ENCODE peak calls at places on chromosomes 13 and 19, in four cellular contexts. L is fibroblast of lung, C is mammary epithelial cell, R is HCT116. G is an unnamed sample.

GRCh38 chr13:79398915-79399314 is 7.1 kb downstream of the RBM26 start:
- DNase-seq in R (no peak), L (peak), C (peak), G (peak)

GRCh38 chr13:52737451-52737850 is 2.2 kb downstream of the CNMD start:
- DNase-seq in L (no peak), R (no peak), C (no peak), G (no peak)

GRCh38 chr19:53909471-53910169 is 542 bp downstream of the CACNG7 start:
- DNase-seq in R (no peak), L (no peak), C (no peak), G (no peak)

GRCh38 chr19:30387311-30388115 is 15.3 kb downstream of the ZNF536 start:
- DNase-seq in L (no peak), R (no peak), C (no peak), G (no peak)

GRCh38 chr13:97212540-97213146 is 9.5 kb upstream of the MBNL2 start:
- DNase-seq in C (peak), R (no peak), L (peak), G (peak)

GRCh38 chr13:68872338-68872737 is 1235.3 kb upstream of the ATXN8OS start:
- DNase-seq in C (no peak), L (no peak), R (no peak), G (peak)

GRCh38 chr19:46866407-46867132 is 5.8 kb downstream of the ARHGAP35 start:
- DNase-seq in L (no peak), C (no peak), R (no peak), G (peak)

GRCh38 chr19:3433313-3433712 is 47.0 kb downstream of the SMIM24 start:
- DNase-seq in C (no peak), L (no peak), R (no peak), G (no peak)

GRCh38 chr19:51460164-51460992 is 2.1 kb upstream of the SIGLEC8 start:
- DNase-seq in L (no peak), R (no peak), C (no peak), G (peak)

GRCh38 chr13:94333131-94333820 is 146.2 kb downstream of the DCT start:
- DNase-seq in C (no peak), L (peak), R (no peak), G (no peak)

GRCh38 chr19:12790628-12791344 is 500 bp upstream of the JUNB start:
- DNase-seq in C (peak), L (no peak), R (no peak), G (peak)

GRCh38 chr13:29591310-29591709 is 4.2 kb downstream of the SLC7A1 start:
- DNase-seq in R (no peak), C (no peak), L (peak), G (no peak)

GRCh38 chr19:28737526-28737925 is 475.4 kb downstream of the UQCRFS1 start:
- DNase-seq in C (peak), L (no peak), R (no peak), G (no peak)

GRCh38 chr19:58395979-58396627 is 647 bp downstream of the RNF225 start:
- DNase-seq in C (no peak), R (no peak), L (no peak), G (no peak)

GRCh38 chr13:109345433-109345941 is 440.9 kb downstream of the IRS2 start:
- DNase-seq in C (peak), R (no peak), L (peak), G (peak)

GRCh38 chr13:97944396-97945029 is 9.0 kb upstream of the IPO5 start:
- DNase-seq in L (peak), C (no peak), R (no peak), G (peak)

GRCh38 chr19:10855879-10856522 is 7.8 kb downstream of the C19orf38 start:
- DNase-seq in L (no peak), R (no peak), C (no peak), G (peak)

GRCh38 chr19:49847731-49848696 is 2.9 kb upstream of the PTOV1 start:
- DNase-seq in L (peak), C (peak), R (peak), G (peak)

GRCh38 chr19:48403606-48404005 is 10.1 kb downstream of the GRIN2D start:
- DNase-seq in C (peak), L (peak), R (no peak), G (peak)

GRCh38 chr13:96252903-96253302 is 163.0 kb downstream of the HS6ST3 start:
- DNase-seq in L (no peak), C (no peak), R (no peak), G (no peak)

GRCh38 chr13:38417727-38418126 is 68.1 kb downstream of the UFM1 start:
- DNase-seq in L (peak), C (peak), R (no peak), G (peak)

GRCh38 chr13:76829572-76830327 is 56.5 kb downstream of the KCTD12 start:
- DNase-seq in R (no peak), C (no peak), L (no peak), G (no peak)

GRCh38 chr19:33063356-33064116 is 1.2 kb downstream of the RHPN2 start:
- DNase-seq in R (no peak), C (no peak), L (peak), G (peak)

GRCh38 chr13:113730145-113730750 is 28.8 kb upstream of the TMEM255B start:
- DNase-seq in L (no peak), R (no peak), C (no peak), G (no peak)

GRCh38 chr13:112952759-112953541 is 16.1 kb upstream of the MCF2L start:
- DNase-seq in R (no peak), L (no peak), C (no peak), G (no peak)

GRCh38 chr19:18292810-18293641 is 11.6 kb upstream of the JUND start:
- DNase-seq in L (peak), C (no peak), R (peak), G (peak)

GRCh38 chr13:98445340-98446233 is 131.3 kb downstream of the STK24 start:
- DNase-seq in C (peak), L (peak), R (peak), G (peak)

GRCh38 chr19:46487802-46488445 is 7.7 kb downstream of the PNMA8B start:
- DNase-seq in C (peak), L (peak), R (peak), G (peak)

GRCh38 chr13:102440259-102440936 is 38.5 kb upstream of the FGF14 start:
- DNase-seq in R (no peak), C (peak), L (no peak), G (no peak)

GRCh38 chr13:72144625-72145024 is 277.6 kb upstream of the DACH1 start:
- DNase-seq in R (no peak), C (no peak), L (no peak), G (peak)

GRCh38 chr19:48933382-48933932 is at the start of gene DHDH:
- DNase-seq in C (peak), R (peak), L (peak), G (peak)

GRCh38 chr19:14979136-14979497 is 547 bp downstream of the SLC1A6 start:
- DNase-seq in C (no peak), R (no peak), L (no peak), G (no peak)

GRCh38 chr13:93535256-93535655 is 308.6 kb downstream of the GPC6 start:
- DNase-seq in R (no peak), L (peak), C (peak), G (no peak)

GRCh38 chr19:5138606-5139594 is 170.0 kb downstream of the KDM4B start:
- DNase-seq in L (peak), R (no peak), C (peak), G (peak)
- TF ChIP-seq EZH2 in L (no peak), R (no peak), C (no peak), G (no peak)

DNA sequence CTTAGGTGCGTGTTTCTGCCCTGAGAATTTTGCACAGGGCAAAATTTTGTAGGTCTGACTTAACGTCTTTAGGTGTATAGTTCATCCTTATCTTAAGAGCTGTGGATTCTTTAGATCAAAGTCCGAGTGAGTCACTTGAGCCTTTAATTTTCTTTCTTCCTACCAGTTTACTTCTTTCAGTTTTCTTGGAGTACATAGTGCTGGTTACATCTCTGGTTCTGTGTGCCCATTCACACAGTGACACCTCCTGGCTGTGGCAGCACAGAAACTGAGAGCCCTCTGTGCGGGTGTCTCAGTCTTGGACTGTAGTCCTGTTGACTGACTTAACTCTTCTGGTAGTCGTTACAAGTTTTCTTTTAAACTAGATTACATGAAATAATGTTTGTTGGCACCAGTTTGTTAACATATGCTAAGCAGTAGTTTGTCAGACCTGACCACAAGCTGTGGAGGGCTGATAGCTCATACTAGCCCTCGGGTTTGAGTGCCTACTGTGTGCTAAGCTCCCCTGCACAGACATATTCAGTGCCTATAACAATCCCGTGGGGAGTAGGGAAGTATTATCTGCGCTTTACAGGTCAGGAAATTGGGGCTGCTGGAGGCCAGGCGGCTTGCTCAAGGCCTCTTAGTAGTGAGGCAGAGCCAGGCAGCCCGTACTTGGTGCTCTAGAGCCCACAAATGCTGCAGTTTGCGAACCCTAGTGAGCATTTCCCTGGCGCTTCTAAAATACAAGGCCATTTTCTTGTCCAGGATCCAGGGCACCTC is 1.6 kb downstream of the GATAD2A start:
- DNase-seq in R (no peak), L (peak), C (peak), G (peak)
- TF ChIP-seq CTCF in R (peak), L (peak), C (peak), G (peak)

GRCh38 chr19:56566904-56567273 is 379 bp upstream of the ZNF470 start:
- DNase-seq in L (peak), C (no peak), R (no peak), G (no peak)
- H2AFZ ChIP-seq in L (peak), C (peak), R (no peak), G (peak)

GRCh38 chr19:45355910-45356309 is 14.5 kb downstream of the ERCC2 start:
- DNase-seq in R (no peak), C (no peak), L (no peak), G (no peak)
- TF ChIP-seq EZH2 in R (no peak), C (no peak), L (no peak), G (no peak)

G was measured in PC-3.